ENCODE peak calls at places on chromosomes 1 and 21, in seven cellular contexts. I is HCT116, M is body of pancreas, W is transverse colon, Q is heart left ventricle, O is spleen, H is esophagus squamous epithelium. S is an unnamed sample.

GRCh38 chr1:161725888-161726630 is 4.7 kb downstream of the FCRLB start:
- DNase-seq in I (no peak), M (peak), W (peak), Q (peak), O (peak), H (no peak), S (peak)

GRCh38 chr1:156670791-156671190 is 6.4 kb downstream of the NES start:
- DNase-seq in I (no peak), M (no peak), W (no peak), Q (no peak), O (no peak), H (no peak), S (no peak)

GRCh38 chr1:26772687-26773086 is 15.1 kb upstream of the PIGV start:
- DNase-seq in I (no peak), M (no peak), W (no peak), Q (no peak), O (no peak), H (no peak), S (no peak)

GRCh38 chr1:26560403-26560780 is 30.8 kb downstream of the RPS6KA1 start:
- DNase-seq in I (no peak), M (no peak), W (no peak), Q (no peak), O (no peak), H (no peak), S (no peak)

GRCh38 chr1:161869291-161869690 is 103.2 kb downstream of the ATF6 start:
- DNase-seq in I (no peak), M (no peak), W (no peak), Q (no peak), O (no peak), H (no peak), S (no peak)

GRCh38 chr1:53580009-53580400 is 120.8 kb downstream of the DMRTB1 start:
- DNase-seq in I (no peak), M (no peak), W (no peak), Q (peak), O (peak), H (no peak), S (no peak)

GRCh38 chr1:24157921-24158481 is 15.1 kb upstream of the IL22RA1 start:
- DNase-seq in I (no peak), M (no peak), W (no peak), Q (no peak), O (no peak), H (no peak), S (no peak)

GRCh38 chr1:217134857-217135568 is 411.8 kb upstream of the ESRRG start:
- DNase-seq in I (no peak), M (peak), W (no peak), Q (no peak), O (no peak), H (no peak), S (no peak)

GRCh38 chr1:183810756-183811155 is 5.8 kb downstream of the RGL1 start:
- DNase-seq in I (no peak), M (no peak), W (no peak), Q (no peak), O (no peak), H (no peak), S (no peak)
- H3K27ac ChIP-seq in I (no peak), M (no peak), W (no peak), Q (no peak), O (no peak), H (no peak), S (peak)

GRCh38 chr1:42171679-42172266 is 7.2 kb upstream of the GUCA2A start:
- DNase-seq in I (no peak), M (no peak), W (no peak), Q (no peak), O (no peak), H (no peak), S (no peak)

GRCh38 chr1:42173155-42173933 is 8.8 kb upstream of the GUCA2A start:
- DNase-seq in I (no peak), M (peak), W (peak), Q (peak), O (peak), H (no peak), S (peak)

GRCh38 chr1:42172394-42173133 is 8.0 kb upstream of the GUCA2A start:
- DNase-seq in I (no peak), M (peak), W (peak), Q (peak), O (peak), H (no peak), S (no peak)

GRCh38 chr1:42175314-42176054 is 10.9 kb upstream of the GUCA2A start:
- DNase-seq in I (no peak), M (no peak), W (no peak), Q (no peak), O (no peak), H (no peak), S (no peak)

DNA sequence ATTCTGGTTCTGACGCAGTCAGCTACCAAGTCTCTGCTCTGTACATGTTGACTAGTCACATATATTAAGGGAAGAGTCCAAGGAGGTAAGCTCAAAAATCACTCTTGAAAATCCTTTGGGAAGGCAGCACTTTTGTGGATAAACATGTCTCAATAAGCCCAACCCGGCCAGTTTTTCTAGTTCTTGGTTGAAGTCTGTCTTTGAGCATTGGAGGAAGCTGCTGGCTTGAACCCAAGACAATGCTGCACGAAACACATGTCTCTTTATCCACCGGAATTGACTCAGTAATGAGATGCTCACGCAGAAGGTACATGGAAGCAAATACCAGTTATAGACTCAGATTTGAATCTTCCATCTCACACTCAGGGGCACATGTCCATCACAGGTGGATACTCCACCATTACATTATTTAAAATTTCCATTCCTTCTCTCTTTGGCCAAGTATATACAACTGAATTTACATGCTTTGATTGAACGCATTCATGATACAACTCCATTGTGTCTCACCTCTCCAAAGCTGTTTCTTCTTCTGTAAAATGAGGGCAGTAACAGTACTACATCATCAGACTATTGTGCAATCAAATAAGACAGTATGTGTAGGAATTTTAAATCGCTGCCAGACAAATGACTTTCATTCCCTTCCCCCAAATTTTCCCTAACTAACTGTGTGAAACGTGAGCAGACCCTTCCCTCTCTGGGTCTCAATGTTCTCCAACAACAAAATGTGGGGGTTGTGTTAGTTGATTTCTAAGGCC is 9.6 kb upstream of the GUCA2A start:
- DNase-seq in I (no peak), M (no peak), W (no peak), Q (no peak), O (no peak), H (no peak), S (no peak)
- TF ChIP-seq POLR2A in I (no peak), M (no peak), W (no peak), Q (no peak), O (no peak), H (no peak), S (no peak)

GRCh38 chr21:32884062-32884461 is 112.5 kb upstream of the PAXBP1 start:
- DNase-seq in I (peak), M (no peak), W (no peak), Q (no peak), O (no peak), H (no peak), S (no peak)

GRCh38 chr21:32889596-32889995 is 118.0 kb upstream of the PAXBP1 start:
- DNase-seq in I (no peak), M (no peak), W (no peak), Q (no peak), O (no peak), H (no peak), S (no peak)

GRCh38 chr21:32888971-32889370 is 117.4 kb upstream of the PAXBP1 start:
- DNase-seq in I (no peak), M (no peak), W (no peak), Q (no peak), O (no peak), H (no peak), S (no peak)

GRCh38 chr21:32886339-32886738 is 114.8 kb upstream of the PAXBP1 start:
- DNase-seq in I (no peak), M (no peak), W (no peak), Q (no peak), O (peak), H (no peak), S (no peak)

DNA sequence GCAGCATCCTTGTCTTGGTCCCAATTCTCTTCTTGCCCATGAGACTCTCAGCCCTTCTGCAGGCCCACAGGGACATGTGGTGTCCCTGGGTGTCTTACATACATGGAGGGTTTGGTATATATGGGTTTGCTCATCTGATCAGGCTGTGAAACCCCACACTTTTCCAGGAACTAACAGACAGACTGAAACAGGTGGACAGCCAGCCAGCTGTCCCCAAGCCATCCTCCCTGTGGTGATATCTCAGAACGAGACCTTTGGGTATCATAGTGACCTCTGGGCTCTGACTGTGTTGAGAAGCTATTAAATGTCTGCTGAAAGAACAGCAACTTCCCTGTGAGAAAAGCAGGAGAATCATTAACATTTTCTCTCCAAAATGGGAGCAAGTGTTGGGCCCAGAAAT is 115.5 kb upstream of the PAXBP1 start:
- DNase-seq in I (no peak), M (no peak), W (no peak), Q (no peak), O (no peak), H (no peak), S (no peak)
- H3K27ac ChIP-seq in I (no peak), M (no peak), W (no peak), Q (no peak), O (no peak), H (no peak), S (no peak)

DNA sequence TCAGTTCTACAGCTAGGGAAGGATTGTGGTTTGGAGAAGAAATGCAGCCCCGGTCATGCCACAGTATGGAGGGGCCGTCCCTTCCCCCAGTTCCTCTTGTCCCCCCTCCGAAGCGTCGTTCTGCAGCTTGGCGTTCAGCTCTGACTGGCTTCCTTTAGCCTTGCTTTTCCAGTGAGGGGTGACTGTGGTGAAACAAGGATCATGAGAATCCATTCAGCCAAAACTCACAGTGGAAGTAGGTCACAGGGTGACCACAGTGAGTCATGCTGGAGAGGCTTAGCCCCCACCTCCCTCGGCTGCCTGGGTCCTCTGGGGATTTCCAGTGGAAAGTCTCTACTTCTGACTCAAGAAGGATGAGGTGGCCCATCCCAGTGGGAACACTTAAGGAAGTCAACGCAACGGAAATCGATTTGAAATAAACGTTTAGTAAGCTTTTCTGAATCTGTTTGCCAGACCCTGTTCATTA is 37.3 kb upstream of the COL6A2 start:
- DNase-seq in I (no peak), M (peak), W (peak), Q (peak), O (peak), H (no peak), S (peak)
- TF ChIP-seq POLR2A in I (no peak), M (no peak), W (no peak), Q (no peak), O (no peak), H (no peak), S (no peak)

GRCh38 chr21:46001821-46002681 is 20.5 kb downstream of the COL6A1 start:
- DNase-seq in I (no peak), M (peak), W (no peak), Q (peak), O (peak), H (no peak), S (peak)
- H3K27ac ChIP-seq in I (no peak), M (no peak), W (peak), Q (no peak), O (no peak), H (no peak), S (no peak)

GRCh38 chr21:36697473-36698159 is 1.3 kb upstream of the SIM2 start:
- DNase-seq in I (no peak), M (no peak), W (no peak), Q (no peak), O (no peak), H (no peak), S (no peak)

GRCh38 chr21:36700295-36700960 is 1.5 kb downstream of the SIM2 start:
- DNase-seq in I (no peak), M (no peak), W (no peak), Q (no peak), O (no peak), H (no peak), S (no peak)

GRCh38 chr21:36699546-36700294 is 805 bp downstream of the SIM2 start:
- DNase-seq in I (no peak), M (no peak), W (no peak), Q (no peak), O (no peak), H (no peak), S (no peak)

GRCh38 chr21:36698160-36699025 is 522 bp upstream of the SIM2 start:
- DNase-seq in I (peak), M (no peak), W (no peak), Q (no peak), O (no peak), H (no peak), S (no peak)

DNA sequence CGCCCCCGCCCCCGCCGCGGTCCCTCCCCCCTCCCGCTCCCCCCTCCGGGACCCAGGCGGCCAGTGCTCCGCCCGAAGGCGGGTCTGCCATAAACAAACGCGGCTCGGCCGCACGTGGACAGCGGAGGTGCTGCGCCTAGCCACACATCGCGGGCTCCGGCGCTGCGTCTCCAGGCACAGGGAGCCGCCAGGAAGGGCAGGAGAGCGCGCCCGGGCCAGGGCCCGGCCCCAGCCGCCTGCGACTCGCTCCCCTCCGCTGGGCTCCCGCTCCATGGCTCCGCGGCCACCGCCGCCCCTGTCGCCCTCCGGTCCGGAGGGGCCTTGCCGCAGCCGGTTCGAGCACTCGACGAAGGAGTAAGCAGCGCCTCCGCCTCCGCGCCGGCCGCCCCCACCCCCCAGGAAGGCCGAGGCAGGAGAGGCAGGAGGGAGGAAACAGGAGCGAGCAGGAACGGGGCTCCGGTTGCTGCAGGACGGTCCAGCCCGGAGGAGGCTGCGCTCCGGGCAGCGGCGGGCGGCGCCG is at the start of gene SIM2:
- DNase-seq in I (peak), M (no peak), W (no peak), Q (no peak), O (no peak), H (no peak), S (no peak)
- TF ChIP-seq POLR2A in I (no peak), M (no peak), W (no peak), Q (no peak), O (no peak), H (no peak), S (no peak)

S was measured in tibial nerve.